ENCODE peak calls at places on chromosome 12, in nine cellular contexts. F, R, Z, A, C, O, N, B and D are unnamed samples. For H3K9me2, the result is how much of the 10 kb centered on the place peaks cover.

GRCh38 chr12:90233168-90234100 is 524.8 kb upstream of the ATP2B1 start:
- DNase-seq in N (no peak), C (no peak), F (no peak), O (no peak), B (no peak), Z (peak), R (no peak), A (no peak), D (no peak)

GRCh38 chr12:129310346-129310745 is 457.1 kb downstream of the GLT1D1 start:
- DNase-seq in Z (no peak), A (no peak), B (no peak), N (no peak), R (no peak), F (no peak), O (no peak), C (no peak), D (no peak)

GRCh38 chr12:51971679-51972423 is 20.4 kb downstream of the ACVR1B start:
- DNase-seq in N (no peak), A (no peak), R (no peak), O (peak), F (no peak), B (no peak), C (no peak), Z (no peak), D (no peak)

GRCh38 chr12:2613674-2614073 is 181.1 kb upstream of the FKBP4 start:
- DNase-seq in C (peak), B (no peak), O (no peak), N (no peak), F (no peak), Z (peak), A (no peak), R (peak), D (no peak)

GRCh38 chr12:124032265-124032886 is 59.4 kb downstream of the ZNF664 start:
- DNase-seq in Z (peak), O (no peak), F (peak), A (no peak), R (peak), B (peak), N (peak), C (peak), D (peak)

GRCh38 chr12:124927325-124928094 is 13.1 kb upstream of the UBC start:
- DNase-seq in F (peak), Z (peak), C (peak), R (peak), B (peak), A (peak), N (peak), O (peak), D (peak)

GRCh38 chr12:116528067-116528466 is 31.1 kb upstream of the MAP1LC3B2 start:
- DNase-seq in C (peak), N (no peak), R (no peak), A (peak), B (no peak), F (no peak), Z (peak), O (no peak), D (no peak)

GRCh38 chr12:52032431-52032796 is 18.8 kb upstream of the NR4A1 start:
- DNase-seq in Z (peak), F (no peak), R (peak), C (no peak), N (no peak), B (no peak), A (no peak), O (no peak), D (no peak)

GRCh38 chr12:78086553-78087362 is 256.1 kb downstream of the NAV3 start:
- DNase-seq in N (no peak), R (no peak), Z (peak), F (no peak), B (peak), A (no peak), C (no peak), O (no peak), D (no peak)

GRCh38 chr12:58655375-58655774 is 264.9 kb downstream of the LRIG3 start:
- DNase-seq in B (no peak), A (no peak), C (no peak), R (no peak), Z (no peak), F (no peak), N (no peak), O (no peak), D (no peak)
- H3K9me2 ChIP-seq in B (under half), A (under half), C (under half), R (under half), Z (under half), F (under half), N (under half), O (under half), D (under half)

GRCh38 chr12:1605129-1606020 is 11.0 kb upstream of the FBXL14 start:
- DNase-seq in F (peak), B (peak), O (peak), C (peak), A (peak), R (peak), N (peak), Z (peak), D (peak)

GRCh38 chr12:1603621-1604020 is 9.2 kb upstream of the FBXL14 start:
- DNase-seq in B (no peak), F (no peak), Z (peak), A (no peak), N (no peak), C (no peak), R (no peak), O (no peak), D (no peak)

GRCh38 chr12:1607940-1608782 is 13.8 kb upstream of the FBXL14 start:
- DNase-seq in Z (peak), N (peak), A (no peak), F (no peak), C (no peak), O (no peak), R (no peak), B (no peak), D (no peak)

GRCh38 chr12:1604464-1604863 is 10.1 kb upstream of the FBXL14 start:
- DNase-seq in B (no peak), C (no peak), O (no peak), A (no peak), N (no peak), R (no peak), F (no peak), Z (no peak), D (no peak)

DNA sequence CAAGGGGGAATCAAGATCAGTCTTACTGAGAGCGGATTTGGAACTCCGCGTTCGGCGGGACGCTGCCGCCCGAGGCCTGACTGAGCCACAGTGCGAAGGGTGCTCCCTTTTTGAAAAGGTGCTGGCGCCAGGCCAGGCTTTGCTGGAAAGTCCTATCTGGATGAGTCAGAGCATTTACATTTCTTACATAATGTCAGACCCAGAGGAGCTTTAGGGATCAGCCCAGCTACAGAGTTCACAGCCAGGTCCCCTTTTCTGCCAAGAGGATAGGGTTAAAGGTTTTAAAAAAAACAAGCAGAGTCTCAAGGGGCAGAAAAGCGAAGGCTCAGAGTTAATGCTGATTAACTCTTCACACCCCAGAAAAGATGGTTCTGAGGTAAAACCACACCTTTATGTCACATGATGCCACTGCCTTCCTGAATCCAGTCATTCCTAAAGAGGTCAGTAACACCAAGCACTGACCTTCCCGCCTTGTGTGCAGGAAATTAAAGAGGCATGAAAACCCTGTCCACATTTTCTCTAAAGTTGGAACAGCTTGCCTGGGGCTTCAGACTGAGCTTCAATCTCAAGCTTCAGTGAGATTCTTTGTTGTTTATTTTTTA is 11.7 kb upstream of the FBXL14 start:
- DNase-seq in F (peak), A (peak), B (peak), Z (peak), O (no peak), N (no peak), R (peak), C (peak), D (peak)
- H2AFZ ChIP-seq in F (peak), A (peak), B (peak), Z (peak), O (no peak), N (peak), R (peak), C (peak), D (no peak)

GRCh38 chr12:54379401-54380201 is 4.9 kb downstream of the ZNF385A start:
- DNase-seq in Z (peak), B (peak), F (peak), N (peak), A (peak), O (peak), R (peak), C (peak), D (peak)
- H3K4me3 ChIP-seq in Z (peak), B (peak), F (peak), N (peak), A (peak), O (peak), R (peak), C (peak), D (peak)

DNA sequence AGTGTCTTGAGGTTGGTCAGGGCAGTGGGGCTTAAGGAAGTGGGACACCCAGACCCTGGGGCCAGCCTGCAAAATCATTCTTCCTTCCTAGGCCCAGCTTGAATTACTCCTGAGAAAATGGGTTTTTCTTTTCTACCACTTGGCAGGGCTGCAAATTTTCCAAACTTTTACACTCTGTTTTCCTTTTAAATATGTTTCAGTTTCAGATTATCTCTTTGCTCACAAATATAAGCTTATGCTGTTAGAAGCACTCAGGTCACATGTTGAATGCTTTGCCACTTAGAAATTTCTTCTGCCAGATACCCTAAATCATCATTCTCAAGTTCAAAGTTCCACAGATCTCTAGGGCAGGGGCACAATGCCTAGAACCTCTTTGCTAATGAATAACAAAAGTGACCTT is 2.9 kb upstream of the LGR5 start:
- DNase-seq in R (no peak), O (no peak), N (no peak), C (no peak), A (no peak), B (no peak), F (no peak), Z (no peak), D (no peak)
- H3K9me2 ChIP-seq in R (under half), O (under half), N (under half), C (under half), A (under half), B (under half), F (under half), Z (under half), D (under half)

GRCh38 chr12:6428326-6428725 is 16.4 kb upstream of the CD27 start:
- DNase-seq in O (no peak), Z (no peak), N (no peak), B (no peak), R (no peak), C (no peak), F (no peak), A (no peak), D (peak)

GRCh38 chr12:6432991-6433390 is 11.8 kb upstream of the CD27 start:
- DNase-seq in N (peak), O (no peak), Z (no peak), A (no peak), C (no peak), R (no peak), F (no peak), B (no peak), D (peak)

GRCh38 chr12:6434205-6435180 is 10.3 kb upstream of the CD27 start:
- DNase-seq in R (no peak), Z (no peak), N (no peak), F (no peak), C (no peak), B (no peak), A (no peak), O (no peak), D (peak)

GRCh38 chr12:6430124-6430989 is 14.4 kb upstream of the CD27 start:
- DNase-seq in C (peak), F (no peak), Z (peak), O (no peak), B (no peak), A (peak), R (peak), N (peak), D (peak)

GRCh38 chr12:6430990-6431353 is 13.8 kb upstream of the CD27 start:
- DNase-seq in R (no peak), F (no peak), A (no peak), B (no peak), O (no peak), C (no peak), Z (peak), N (no peak), D (peak)
- H2AFZ ChIP-seq in R (no peak), F (peak), A (peak), B (peak), O (no peak), C (peak), Z (peak), N (peak), D (no peak)

GRCh38 chr12:100027671-100028070 is 42.9 kb upstream of the ANKS1B start:
- DNase-seq in F (no peak), A (no peak), R (no peak), O (no peak), B (no peak), Z (no peak), N (no peak), C (no peak), D (peak)
- H3K4me3 ChIP-seq in F (no peak), A (no peak), R (no peak), O (no peak), B (no peak), Z (no peak), N (no peak), C (no peak), D (no peak)